ENCODE peak calls at places on chromosomes 13 and 19, in six cellular contexts. X is GM19239, I is left cardiac atrium, C is immature natural killer cell, J is anterior cingulate cortex, O is glutamatergic neuron. Y is an unnamed sample.

GRCh38 chr13:75489502-75490263 is 7.7 kb upstream of the TBC1D4 start:
- DNase-seq in X (no peak), I (no peak), C (peak), J (no peak), O (no peak), Y (no peak)

GRCh38 chr19:2949939-2950285 is 5.1 kb upstream of the ZNF77 start:
- DNase-seq in X (no peak), I (peak), C (no peak), J (no peak), O (no peak), Y (peak)

GRCh38 chr19:31066385-31066784 is 282.9 kb downstream of the TSHZ3 start:
- DNase-seq in X (no peak), I (no peak), C (no peak), J (no peak), O (no peak), Y (no peak)

GRCh38 chr13:33606692-33607091 is 211.3 kb upstream of the RFC3 start:
- DNase-seq in X (no peak), I (no peak), C (no peak), J (peak), O (no peak), Y (no peak)

GRCh38 chr19:49421039-49421877 is 2.0 kb downstream of the PTH2 start:
- DNase-seq in X (no peak), I (peak), C (no peak), J (no peak), O (peak), Y (no peak)

GRCh38 chr19:47674548-47674947 is 38.7 kb upstream of the EHD2 start:
- DNase-seq in X (no peak), I (no peak), C (no peak), J (no peak), O (no peak), Y (no peak)

GRCh38 chr13:110132178-110132975 is 174.6 kb downstream of the COL4A1 start:
- DNase-seq in X (no peak), I (no peak), C (no peak), J (no peak), O (peak), Y (no peak)

GRCh38 chr19:12778020-12778904 is 2.9 kb upstream of the HOOK2 start:
- DNase-seq in X (no peak), I (peak), C (peak), J (peak), O (peak), Y (no peak)

GRCh38 chr19:38722947-38723605 is 21.2 kb downstream of the CAPN12 start:
- DNase-seq in X (no peak), I (no peak), C (no peak), J (no peak), O (no peak), Y (no peak)

Y was measured in Jurkat, Clone E6-1.